ENCODE peak calls at places on chromosomes 7 and 10, in five cellular contexts. J is A549, O is sigmoid colon, L is H1, W is body of pancreas. F is an unnamed sample.
A peak's percentile ranks its signal among the peaks of the same experiment; 100 is the strongest.

GRCh38 chr10:77925795-77926565 is 575 bp downstream of the DLG5 start:
- DNase-seq in J (peak; percentile 54), O (peak; percentile 86), L (no peak), W (peak; percentile 67), F (peak; percentile 73)

GRCh38 chr7:131161103-131161502 is 166.6 kb upstream of the MKLN1 start:
- DNase-seq in J (no peak), O (no peak), L (no peak), W (no peak), F (no peak)

GRCh38 chr10:69048103-69048502 is 39.8 kb upstream of the SRGN start:
- DNase-seq in J (no peak), O (peak; percentile 80), L (no peak), W (no peak), F (no peak)

GRCh38 chr7:108109216-108109908 is 20.8 kb downstream of the LAMB4 start:
- DNase-seq in J (peak; percentile 48), O (no peak), L (no peak), W (peak; percentile 32), F (no peak)

GRCh38 chr7:78153285-78153684 is 354.7 kb downstream of the PHTF2 start:
- DNase-seq in J (no peak), O (no peak), L (no peak), W (no peak), F (no peak)

GRCh38 chr7:1512781-1513656 is 8.8 kb upstream of the INTS1 start:
- DNase-seq in J (peak; percentile 94), O (peak; percentile 78), L (no peak), W (no peak), F (no peak)

GRCh38 chr10:70053896-70054641 is 1.4 kb downstream of the MACROH2A2 start:
- DNase-seq in J (peak; percentile 62), O (peak; percentile 61), L (no peak), W (peak; percentile 17), F (no peak)

GRCh38 chr7:100875356-100875751 is 451 bp downstream of the SRRT start:
- DNase-seq in J (no peak), O (peak; percentile 82), L (no peak), W (no peak), F (no peak)

GRCh38 chr7:24924375-24924774 is 55.6 kb downstream of the OSBPL3 start:
- DNase-seq in J (no peak), O (no peak), L (no peak), W (no peak), F (no peak)

GRCh38 chr7:129438839-129439640 is 4.8 kb downstream of the STRIP2 start:
- DNase-seq in J (peak; percentile 52), O (no peak), L (no peak), W (no peak), F (no peak)

GRCh38 chr10:12724782-12725579 is 276.5 kb downstream of the CCDC3 start:
- DNase-seq in J (no peak), O (no peak), L (no peak), W (no peak), F (no peak)
- TF ChIP-seq POLR2A in J (no peak), O (no peak), L (no peak), W (no peak), F (no peak)

DNA sequence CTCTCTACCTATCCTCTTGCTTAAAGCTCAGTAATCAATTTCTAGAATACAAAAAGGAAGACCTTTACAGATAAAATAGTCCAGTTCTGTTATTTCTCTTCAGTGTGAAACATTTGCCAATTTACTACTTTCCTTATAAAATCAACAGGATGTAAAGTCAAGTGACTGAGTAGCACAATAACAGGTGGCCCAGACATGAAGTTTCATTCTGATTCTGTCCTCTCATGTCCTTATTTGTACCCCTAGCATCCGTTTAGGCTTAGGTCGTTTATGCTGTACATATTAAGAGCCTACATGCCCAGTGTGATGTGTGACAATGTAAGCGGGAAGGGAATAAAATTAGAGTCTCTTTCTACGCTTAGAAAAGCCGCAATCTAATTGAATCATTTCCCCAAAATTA is 29.2 kb downstream of the EPC1 start:
- DNase-seq in J (no peak), O (no peak), L (no peak), W (no peak), F (no peak)
- H3K4me1 ChIP-seq in J (peaks cover 31% of the 10 kb centered on the region), O (peaks cover 99% of the 10 kb centered on the region), L (peaks cover 6% of the 10 kb centered on the region), W (peaks cover 48% of the 10 kb centered on the region), F (peaks cover 13% of the 10 kb centered on the region)

GRCh38 chr7:50481867-50482266 is 31.7 kb upstream of the FIGNL1 start:
- DNase-seq in J (no peak), O (no peak), L (no peak), W (no peak), F (no peak)
- TF ChIP-seq CTCF in J (no peak), O (no peak), L (peak; percentile 33), W (no peak), F (no peak)

DNA sequence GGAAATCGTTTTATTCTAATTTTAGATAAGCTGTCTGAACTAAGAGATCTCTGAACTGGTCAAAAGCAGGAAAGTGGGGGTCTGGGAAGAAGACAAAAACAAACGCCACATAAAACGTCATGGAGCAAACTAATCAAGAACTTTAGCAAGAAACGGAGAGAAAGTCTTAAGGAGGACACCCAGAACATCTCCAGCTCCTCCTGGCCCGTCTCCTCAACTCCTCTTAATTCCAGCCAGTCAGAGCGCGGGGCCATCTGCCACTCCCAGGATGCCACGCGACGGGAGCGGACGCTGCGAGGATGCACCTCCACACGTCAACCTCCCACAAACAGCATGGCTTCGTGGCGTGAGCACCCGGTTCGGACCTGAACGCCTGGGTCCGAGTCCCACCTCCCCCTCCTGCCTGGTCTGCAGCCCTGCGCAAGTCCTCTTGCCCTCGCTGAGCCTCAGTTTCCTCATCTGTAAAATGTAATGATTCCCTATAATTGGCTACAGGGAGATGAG is 598 bp downstream of the MMS19 start:
- DNase-seq in J (peak; percentile 89), O (peak; percentile 94), L (no peak), W (peak; percentile 53), F (peak; percentile 66)
- TF ChIP-seq POLR2A in J (peak; percentile 82), O (peak; percentile 16), L (peak; percentile 45), W (no peak), F (no peak)

GRCh38 chr7:150400779-150401423 is 21.8 kb downstream of the ZNF775 start:
- DNase-seq in J (no peak), O (peak; percentile 59), L (no peak), W (peak; percentile 12), F (no peak)
- H3K4me1 ChIP-seq in J (peaks cover 37% of the 10 kb centered on the region), O (peaks cover 18% of the 10 kb centered on the region), L (peaks cover 47% of the 10 kb centered on the region), W (peaks cover 38% of the 10 kb centered on the region), F (peaks cover 4% of the 10 kb centered on the region)

F was measured in prostate gland.